ENCODE peak calls at places on chromosome 15, in four cellular contexts. T is SJSA1, E is transverse colon, H is hepatocyte. N is an unnamed sample. For H3K4me1, the result is how much of the 10 kb centered on the place peaks cover.

GRCh38 chr15:75904241-75904631 is 558 bp downstream of the FBXO22 start:
- DNase-seq in T (no peak), E (peak), H (peak), N (peak)

GRCh38 chr15:89827821-89828220 is 13.2 kb upstream of the ANPEP start:
- DNase-seq in T (no peak), E (peak), H (no peak), N (peak)

GRCh38 chr15:52261498-52262242 is 33.9 kb downstream of the MYO5C start:
- DNase-seq in T (peak), E (peak), H (peak), N (peak)

GRCh38 chr15:28005004-28005527 is 94.0 kb downstream of the OCA2 start:
- DNase-seq in T (no peak), E (no peak), H (no peak), N (no peak)

GRCh38 chr15:50148362-50148963 is 29.4 kb upstream of the ATP8B4 start:
- DNase-seq in T (peak), E (peak), H (peak), N (peak)

GRCh38 chr15:67050062-67050461 is 15.3 kb upstream of the SMAD3 start:
- DNase-seq in T (no peak), E (no peak), H (no peak), N (no peak)

GRCh38 chr15:60760646-60761504 is 281.9 kb upstream of the ICE2 start:
- DNase-seq in T (peak), E (no peak), H (no peak), N (no peak)

GRCh38 chr15:41483115-41483514 is 10.6 kb upstream of the ITPKA start:
- DNase-seq in T (no peak), E (no peak), H (no peak), N (no peak)

GRCh38 chr15:97745481-97746071 is 214.9 kb upstream of the ARRDC4 start:
- DNase-seq in T (no peak), E (peak), H (peak), N (peak)

GRCh38 chr15:67601008-67601620 is 58.6 kb downstream of the MAP2K5 start:
- DNase-seq in T (peak), E (no peak), H (no peak), N (no peak)

GRCh38 chr15:51848811-51849210 is 19.4 kb downstream of the TMOD3 start:
- DNase-seq in T (no peak), E (no peak), H (no peak), N (no peak)

GRCh38 chr15:20351448-20351961 is 190.1 kb downstream of the GOLGA6L6 start:
- DNase-seq in T (no peak), E (no peak), H (peak), N (no peak)

GRCh38 chr15:78931439-78931981 is 13.3 kb downstream of the CTSH start:
- DNase-seq in T (no peak), E (no peak), H (no peak), N (no peak)

GRCh38 chr15:49877871-49878511 is 241.0 kb downstream of the ATP8B4 start:
- DNase-seq in T (no peak), E (no peak), H (peak), N (no peak)

GRCh38 chr15:85477061-85477460 is 96.7 kb downstream of the AKAP13 start:
- DNase-seq in T (no peak), E (no peak), H (no peak), N (no peak)
- H3K4me3 ChIP-seq in T (no peak), E (no peak), H (no peak), N (no peak)

GRCh38 chr15:65087873-65088642 is 11.5 kb downstream of the KBTBD13 start:
- DNase-seq in T (peak), E (peak), H (no peak), N (peak)
- H3K4me1 ChIP-seq in T (half or more), E (under half), H (half or more), N (under half)

GRCh38 chr15:57477736-57478522 is 101.6 kb downstream of the CGNL1 start:
- DNase-seq in T (no peak), E (no peak), H (peak), N (peak)
- H3K4me3 ChIP-seq in T (no peak), E (no peak), H (no peak), N (no peak)

GRCh38 chr15:83930392-83930791 is 276.5 kb downstream of the ADAMTSL3 start:
- DNase-seq in T (no peak), E (no peak), H (no peak), N (no peak)
- H3K4me1 ChIP-seq in T (under half), E (under half), H (under half), N (under half)

N was measured in small intestine.